ENCODE peak calls at places on chromosomes 5 and 9, in six cellular contexts. One of them, this sample, is unnamed.

GRCh38 chr9:97938081-97938644 is at the start of gene HEMGN:
- DNase-seq in fibroblast of lung: no peak
- DNase-seq in AG04449: no peak
- DNase-seq in transverse colon: peak
- DNase-seq in ovary: no peak
- DNase-seq in uterus: no peak
- DNase-seq in this sample: peak

GRCh38 chr5:154442801-154443200 is 3.0 kb upstream of the SAP30L start:
- DNase-seq in ovary: no peak
- DNase-seq in AG04449: no peak
- DNase-seq in uterus: no peak
- DNase-seq in transverse colon: no peak
- DNase-seq in fibroblast of lung: no peak
- DNase-seq in this sample: no peak

GRCh38 chr9:79798450-79798849 is 226.7 kb downstream of the TLE4 start:
- DNase-seq in uterus: no peak
- DNase-seq in ovary: no peak
- DNase-seq in fibroblast of lung: no peak
- DNase-seq in AG04449: no peak
- DNase-seq in transverse colon: no peak
- DNase-seq in this sample: no peak

GRCh38 chr5:72878854-72879253 is 62.4 kb downstream of the TNPO1 start:
- DNase-seq in ovary: no peak
- DNase-seq in AG04449: no peak
- DNase-seq in fibroblast of lung: no peak
- DNase-seq in uterus: no peak
- DNase-seq in transverse colon: no peak
- DNase-seq in this sample: no peak

GRCh38 chr5:128498844-128499455 is 39.1 kb downstream of the FBN2 start:
- DNase-seq in ovary: no peak
- DNase-seq in transverse colon: no peak
- DNase-seq in uterus: no peak
- DNase-seq in AG04449: no peak
- DNase-seq in fibroblast of lung: peak
- DNase-seq in this sample: peak

GRCh38 chr9:83182071-83182470 is 119.1 kb upstream of the RASEF start:
- DNase-seq in ovary: no peak
- DNase-seq in uterus: no peak
- DNase-seq in transverse colon: no peak
- DNase-seq in fibroblast of lung: no peak
- DNase-seq in AG04449: no peak
- DNase-seq in this sample: no peak

GRCh38 chr9:107707915-107708441 is 218.4 kb upstream of the KLF4 start:
- DNase-seq in fibroblast of lung: no peak
- DNase-seq in transverse colon: no peak
- DNase-seq in AG04449: no peak
- DNase-seq in uterus: no peak
- DNase-seq in ovary: no peak
- DNase-seq in this sample: no peak

GRCh38 chr5:107564896-107565295 is 105.8 kb downstream of the EFNA5 start:
- DNase-seq in transverse colon: no peak
- DNase-seq in uterus: no peak
- DNase-seq in AG04449: no peak
- DNase-seq in ovary: no peak
- DNase-seq in fibroblast of lung: peak
- DNase-seq in this sample: no peak

GRCh38 chr5:54738973-54739367 is 221.4 kb downstream of the SNX18 start:
- DNase-seq in uterus: no peak
- DNase-seq in ovary: no peak
- DNase-seq in transverse colon: no peak
- DNase-seq in AG04449: no peak
- DNase-seq in fibroblast of lung: no peak
- DNase-seq in this sample: no peak

GRCh38 chr9:34085581-34086500 is 37.2 kb upstream of the UBAP2 start:
- DNase-seq in uterus: no peak
- DNase-seq in AG04449: no peak
- DNase-seq in ovary: no peak
- DNase-seq in fibroblast of lung: no peak
- DNase-seq in transverse colon: no peak
- DNase-seq in this sample: no peak

GRCh38 chr9:131835132-131835910 is 95.4 kb upstream of the RAPGEF1 start:
- DNase-seq in fibroblast of lung: peak
- DNase-seq in uterus: no peak
- DNase-seq in transverse colon: no peak
- DNase-seq in ovary: no peak
- DNase-seq in AG04449: no peak
- DNase-seq in this sample: no peak

GRCh38 chr9:73080110-73080683 is 71.5 kb upstream of the ANXA1 start:
- DNase-seq in ovary: no peak
- DNase-seq in uterus: no peak
- DNase-seq in transverse colon: peak
- DNase-seq in AG04449: no peak
- DNase-seq in fibroblast of lung: no peak
- DNase-seq in this sample: no peak

GRCh38 chr5:172417983-172418630 is 36.2 kb downstream of the SH3PXD2B start:
- DNase-seq in uterus: peak
- DNase-seq in fibroblast of lung: peak
- DNase-seq in transverse colon: peak
- DNase-seq in ovary: peak
- DNase-seq in AG04449: peak
- DNase-seq in this sample: no peak

GRCh38 chr5:37086466-37087178 is 162.6 kb downstream of the CPLANE1 start:
- DNase-seq in transverse colon: peak
- DNase-seq in uterus: no peak
- DNase-seq in fibroblast of lung: peak
- DNase-seq in ovary: no peak
- DNase-seq in AG04449: peak
- DNase-seq in this sample: no peak

GRCh38 chr5:83844320-83845068 is 123.8 kb upstream of the HAPLN1 start:
- DNase-seq in fibroblast of lung: peak
- DNase-seq in AG04449: peak
- DNase-seq in ovary: no peak
- DNase-seq in uterus: no peak
- DNase-seq in transverse colon: peak
- DNase-seq in this sample: peak

GRCh38 chr5:137269297-137269696 is 229.8 kb downstream of the SPOCK1 start:
- DNase-seq in AG04449: no peak
- DNase-seq in uterus: no peak
- DNase-seq in fibroblast of lung: no peak
- DNase-seq in transverse colon: no peak
- DNase-seq in ovary: no peak
- DNase-seq in this sample: no peak

GRCh38 chr5:137604348-137605095 is 105.4 kb upstream of the SPOCK1 start:
- DNase-seq in ovary: no peak
- DNase-seq in uterus: no peak
- DNase-seq in fibroblast of lung: no peak
- DNase-seq in transverse colon: no peak
- DNase-seq in AG04449: no peak
- DNase-seq in this sample: no peak

GRCh38 chr9:114779352-114779845 is 26.4 kb downstream of the TNFSF15 start:
- DNase-seq in ovary: no peak
- DNase-seq in uterus: peak
- DNase-seq in fibroblast of lung: no peak
- DNase-seq in AG04449: no peak
- DNase-seq in transverse colon: peak
- DNase-seq in this sample: no peak

GRCh38 chr9:82022121-82022520 is 33.5 kb downstream of the SPATA31D1 start:
- DNase-seq in uterus: no peak
- DNase-seq in fibroblast of lung: peak
- DNase-seq in ovary: no peak
- DNase-seq in AG04449: no peak
- DNase-seq in transverse colon: no peak
- DNase-seq in this sample: no peak

GRCh38 chr5:36878421-36879088 is 2.0 kb downstream of the NIPBL start:
- DNase-seq in uterus: no peak
- DNase-seq in ovary: peak
- DNase-seq in fibroblast of lung: peak
- DNase-seq in AG04449: no peak
- DNase-seq in transverse colon: no peak
- DNase-seq in this sample: no peak

GRCh38 chr5:17217421-17218352 is at the start of gene BASP1:
- DNase-seq in AG04449: no peak
- DNase-seq in uterus: peak
- DNase-seq in transverse colon: peak
- DNase-seq in ovary: peak
- DNase-seq in fibroblast of lung: peak
- DNase-seq in this sample: no peak

GRCh38 chr5:172051643-172052362 is 45.4 kb upstream of the FBXW11 start:
- DNase-seq in uterus: no peak
- DNase-seq in ovary: no peak
- DNase-seq in transverse colon: no peak
- DNase-seq in AG04449: no peak
- DNase-seq in fibroblast of lung: no peak
- DNase-seq in this sample: no peak

GRCh38 chr5:142789206-142789605 is 19.0 kb downstream of the ARHGAP26 start:
- DNase-seq in transverse colon: no peak
- DNase-seq in fibroblast of lung: no peak
- DNase-seq in AG04449: no peak
- DNase-seq in ovary: no peak
- DNase-seq in uterus: no peak
- DNase-seq in this sample: no peak

GRCh38 chr5:178225174-178225573 is 7.4 kb downstream of the PHYKPL start:
- DNase-seq in transverse colon: no peak
- DNase-seq in fibroblast of lung: no peak
- DNase-seq in ovary: no peak
- DNase-seq in uterus: no peak
- DNase-seq in AG04449: no peak
- DNase-seq in this sample: no peak

GRCh38 chr9:133727277-133727875 is 10.8 kb downstream of the SARDH start:
- DNase-seq in fibroblast of lung: no peak
- DNase-seq in uterus: peak
- DNase-seq in ovary: peak
- DNase-seq in AG04449: no peak
- DNase-seq in transverse colon: no peak
- DNase-seq in this sample: no peak

GRCh38 chr5:144864113-144864512 is 693.4 kb downstream of the KCTD16 start:
- DNase-seq in ovary: no peak
- DNase-seq in AG04449: no peak
- DNase-seq in transverse colon: no peak
- DNase-seq in uterus: no peak
- DNase-seq in fibroblast of lung: no peak
- DNase-seq in this sample: no peak

GRCh38 chr5:57383093-57383861 is 99.3 kb downstream of the ACTBL2 start:
- DNase-seq in transverse colon: no peak
- DNase-seq in uterus: no peak
- DNase-seq in ovary: no peak
- DNase-seq in fibroblast of lung: peak
- DNase-seq in AG04449: peak
- DNase-seq in this sample: peak

GRCh38 chr5:60551829-60552228 is 148.1 kb downstream of the DEPDC1B start:
- DNase-seq in fibroblast of lung: no peak
- DNase-seq in AG04449: no peak
- DNase-seq in ovary: no peak
- DNase-seq in transverse colon: no peak
- DNase-seq in uterus: no peak
- DNase-seq in this sample: no peak

GRCh38 chr5:80165430-80165829 is 90.4 kb downstream of the SERINC5 start:
- DNase-seq in uterus: no peak
- DNase-seq in fibroblast of lung: no peak
- DNase-seq in AG04449: no peak
- DNase-seq in ovary: no peak
- DNase-seq in transverse colon: no peak
- DNase-seq in this sample: no peak

GRCh38 chr9:129270903-129271431 is 92.9 kb upstream of the IER5L start:
- DNase-seq in transverse colon: peak
- DNase-seq in AG04449: peak
- DNase-seq in fibroblast of lung: peak
- DNase-seq in ovary: peak
- DNase-seq in uterus: no peak
- DNase-seq in this sample: peak
- H3K4me3 ChIP-seq in transverse colon: no peak
- H3K4me3 ChIP-seq in AG04449: peak
- H3K4me3 ChIP-seq in fibroblast of lung: no peak
- H3K4me3 ChIP-seq in ovary: no peak
- H3K4me3 ChIP-seq in uterus: no peak
- H3K4me3 ChIP-seq in this sample: no peak

GRCh38 chr9:17219261-17219660 is 84.4 kb downstream of the CNTLN start:
- DNase-seq in AG04449: no peak
- DNase-seq in uterus: no peak
- DNase-seq in ovary: no peak
- DNase-seq in fibroblast of lung: peak
- DNase-seq in transverse colon: no peak
- DNase-seq in this sample: no peak
- H3K4me3 ChIP-seq in AG04449: no peak
- H3K4me3 ChIP-seq in uterus: no peak
- H3K4me3 ChIP-seq in ovary: no peak
- H3K4me3 ChIP-seq in fibroblast of lung: no peak
- H3K4me3 ChIP-seq in transverse colon: no peak
- H3K4me3 ChIP-seq in this sample: no peak

DNA sequence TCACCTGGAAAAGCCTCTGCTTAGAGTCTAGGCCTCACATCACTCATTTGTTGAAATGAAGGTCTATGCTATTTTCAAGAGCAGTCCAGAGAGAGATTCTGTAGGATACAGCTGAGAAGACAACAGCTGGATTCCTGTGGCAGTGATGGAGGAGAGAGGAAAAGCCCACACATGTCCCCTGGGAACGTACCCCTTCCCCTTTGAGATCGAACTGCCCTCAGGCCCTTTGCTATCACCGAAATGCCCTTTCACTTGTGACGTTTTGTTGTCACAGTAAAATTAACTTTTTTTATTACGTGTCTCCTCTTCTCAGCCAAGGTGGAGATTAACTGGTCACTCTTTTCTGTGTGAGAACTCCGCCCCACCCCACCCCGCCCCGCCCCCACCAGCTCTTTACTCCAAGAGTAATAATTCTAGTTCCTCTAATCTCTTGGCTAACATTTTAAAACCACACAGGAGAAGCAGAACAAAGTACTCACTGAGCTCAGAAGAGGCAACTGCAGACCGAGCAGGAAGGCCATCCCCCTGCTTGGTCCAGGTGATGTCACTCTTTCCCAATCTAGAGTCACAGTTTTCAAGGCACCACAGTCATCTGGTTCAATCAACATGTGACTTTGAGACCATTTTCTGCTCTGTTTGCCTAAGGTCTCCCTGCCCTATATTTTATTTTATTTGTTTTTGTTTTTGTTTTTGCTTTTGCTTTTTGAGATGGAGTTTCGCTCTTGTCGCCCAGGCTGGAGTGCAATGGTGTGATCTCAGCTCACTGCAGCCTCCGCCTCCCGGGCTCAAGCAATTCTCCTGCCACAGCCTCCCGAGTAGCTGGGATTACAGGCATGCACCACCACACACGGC is 105.6 kb downstream of the SUSD1 start:
- DNase-seq in AG04449: no peak
- DNase-seq in uterus: no peak
- DNase-seq in transverse colon: peak
- DNase-seq in fibroblast of lung: no peak
- DNase-seq in ovary: no peak
- DNase-seq in this sample: no peak
- H3K4me3 ChIP-seq in AG04449: no peak
- H3K4me3 ChIP-seq in uterus: no peak
- H3K4me3 ChIP-seq in transverse colon: no peak
- H3K4me3 ChIP-seq in fibroblast of lung: no peak
- H3K4me3 ChIP-seq in ovary: no peak
- H3K4me3 ChIP-seq in this sample: no peak

DNA sequence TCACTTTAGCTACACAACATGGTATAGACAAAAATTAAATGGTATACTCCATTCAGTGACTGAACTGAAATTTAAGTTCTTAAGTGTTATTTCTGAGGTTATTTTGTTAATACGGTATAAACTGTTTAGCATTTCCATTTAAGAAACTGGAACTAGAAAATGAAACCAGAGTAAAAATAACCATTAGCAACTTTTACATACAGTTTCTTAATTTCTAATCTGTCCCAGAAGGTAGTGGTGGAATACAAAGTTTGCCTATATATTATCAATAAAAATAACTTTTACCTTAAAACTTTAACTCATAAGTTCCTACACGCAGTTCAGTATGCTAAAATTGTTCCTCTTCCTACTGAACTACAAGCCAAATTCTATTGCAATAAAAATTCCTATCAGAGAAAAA is 10.3 kb downstream of the GOLPH3 start:
- DNase-seq in ovary: no peak
- DNase-seq in transverse colon: no peak
- DNase-seq in AG04449: no peak
- DNase-seq in fibroblast of lung: no peak
- DNase-seq in uterus: no peak
- DNase-seq in this sample: no peak
- H3K4me3 ChIP-seq in ovary: no peak
- H3K4me3 ChIP-seq in transverse colon: no peak
- H3K4me3 ChIP-seq in AG04449: no peak
- H3K4me3 ChIP-seq in fibroblast of lung: no peak
- H3K4me3 ChIP-seq in uterus: no peak
- H3K4me3 ChIP-seq in this sample: no peak

This sample was measured in Jurkat, Clone E6-1.